ENCODE peak calls at places on chromosomes 4 and X, in four cellular contexts. L, B, D and R are unnamed samples.

GRCh38 chrX:115147220-115147619 is 42.0 kb upstream of the RBMXL3 start:
- DNase-seq in L (no peak), B (peak; percentile 35), D (no peak), R (peak; percentile 57)

GRCh38 chr4:44861756-44862155 is 135.4 kb upstream of the GNPDA2 start:
- DNase-seq in L (no peak), B (no peak), D (no peak), R (peak; percentile 28)

GRCh38 chr4:1574601-1575417 is 109.3 kb downstream of the FAM53A start:
- DNase-seq in L (no peak), B (no peak), D (no peak), R (no peak)

GRCh38 chrX:17214962-17215361 is 160.0 kb upstream of the NHS start:
- DNase-seq in L (no peak), B (no peak), D (no peak), R (no peak)

GRCh38 chr4:5810151-5810550 is 82.7 kb downstream of the CRMP1 start:
- DNase-seq in L (no peak), B (no peak), D (no peak), R (no peak)

GRCh38 chrX:1322393-1322792 is 14.2 kb upstream of the IL3RA start:
- DNase-seq in L (no peak), B (no peak), D (no peak), R (peak; percentile 12)

GRCh38 chrX:2829066-2829430 is 318 bp downstream of the GYG2 start:
- DNase-seq in L (peak; percentile 52), B (no peak), D (peak; percentile 86), R (no peak)

GRCh38 chr4:123418486-123418931 is 21.9 kb downstream of the SPRY1 start:
- DNase-seq in L (peak; percentile 35), B (peak; percentile 90), D (peak; percentile 92), R (peak; percentile 88)

GRCh38 chr4:95317124-95317820 is 231.5 kb downstream of the UNC5C start:
- DNase-seq in L (no peak), B (no peak), D (peak; percentile 1), R (no peak)

GRCh38 chr4:103499094-103499493 is 220.7 kb downstream of the TACR3 start:
- DNase-seq in L (no peak), B (peak; percentile 58), D (no peak), R (peak; percentile 5)

GRCh38 chr4:87679449-87680169 is 29.5 kb downstream of the DMP1 start:
- DNase-seq in L (peak; percentile 73), B (peak; percentile 68), D (peak; percentile 84), R (peak; percentile 53)

GRCh38 chrX:151985955-151986354 is 11.5 kb upstream of the GABRE start:
- DNase-seq in L (peak; percentile 39), B (peak; percentile 82), D (no peak), R (no peak)

GRCh38 chr4:20839957-20840356 is 139.7 kb downstream of the PACRGL start:
- DNase-seq in L (peak; percentile 26), B (peak; percentile 80), D (no peak), R (peak; percentile 83)

GRCh38 chr4:39464886-39465501 is 6.1 kb downstream of the LIAS start:
- DNase-seq in L (peak; percentile 76), B (peak; percentile 93), D (no peak), R (peak; percentile 32)

GRCh38 chr4:105637409-105638258 is 70.9 kb downstream of the INTS12 start:
- DNase-seq in L (peak; percentile 58), B (peak; percentile 10), D (peak; percentile 34), R (no peak)

GRCh38 chr4:168710353-168710946 is 213.6 kb downstream of the PALLD start:
- DNase-seq in L (peak; percentile 58), B (peak; percentile 69), D (peak; percentile 51), R (peak; percentile 48)

GRCh38 chr4:8427761-8428287 is 12.7 kb downstream of the ACOX3 start:
- DNase-seq in L (peak; percentile 40), B (peak; percentile 70), D (peak; percentile 35), R (peak; percentile 18)

DNA sequence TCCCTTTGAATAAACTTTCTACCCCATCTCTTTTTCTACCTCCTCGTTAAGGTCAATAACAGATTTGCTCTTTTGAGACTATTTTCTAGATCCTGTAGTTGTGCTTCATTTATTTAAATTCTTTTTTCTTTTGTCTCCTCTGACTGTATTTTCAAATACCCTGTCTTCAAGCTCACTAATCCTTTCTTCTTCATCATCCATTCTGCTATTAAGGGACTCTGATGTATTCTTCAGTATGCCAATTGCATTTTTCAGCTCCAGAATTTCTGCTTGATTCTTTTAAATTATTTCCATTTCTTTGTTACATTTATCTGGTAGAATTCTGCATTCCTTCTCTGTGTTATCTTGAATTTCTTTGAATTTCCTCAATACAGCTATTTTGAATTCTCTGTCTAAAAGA is 36.0 kb upstream of the ARMCX4 start:
- DNase-seq in L (no peak), B (no peak), D (no peak), R (no peak)
- H2AFZ ChIP-seq in L (no peak overlapping the region), B (no peak overlapping the region), D (no peak overlapping the region), R (no peak overlapping the region)

GRCh38 chr4:37762294-37763163 is 64.0 kb upstream of the PGM2 start:
- DNase-seq in L (peak; percentile 14), B (peak; percentile 47), D (peak; percentile 9), R (peak; percentile 12)
- TF ChIP-seq EZH2phosphoT487 in L (no peak), B (no peak), D (no peak), R (no peak)

GRCh38 chr4:151314509-151314908 is 10.9 kb downstream of the SH3D19 start:
- DNase-seq in L (no peak), B (no peak), D (no peak), R (no peak)

GRCh38 chr4:151315212-151315886 is 10.1 kb downstream of the SH3D19 start:
- DNase-seq in L (no peak), B (no peak), D (no peak), R (peak; percentile 66)

GRCh38 chr4:151318310-151319006 is 6.9 kb downstream of the SH3D19 start:
- DNase-seq in L (no peak), B (no peak), D (no peak), R (no peak)

GRCh38 chr4:151319490-151319889 is 5.9 kb downstream of the SH3D19 start:
- DNase-seq in L (no peak), B (no peak), D (no peak), R (no peak)

GRCh38 chr4:151316645-151317044 is 8.8 kb downstream of the SH3D19 start:
- DNase-seq in L (no peak), B (no peak), D (no peak), R (no peak)
- H3K4me1 ChIP-seq in L (peaks cover 7% of the 10 kb centered on the region), B (peaks cover 12% of the 10 kb centered on the region), D (peaks cover 12% of the 10 kb centered on the region), R (peaks cover 34% of the 10 kb centered on the region)

DNA sequence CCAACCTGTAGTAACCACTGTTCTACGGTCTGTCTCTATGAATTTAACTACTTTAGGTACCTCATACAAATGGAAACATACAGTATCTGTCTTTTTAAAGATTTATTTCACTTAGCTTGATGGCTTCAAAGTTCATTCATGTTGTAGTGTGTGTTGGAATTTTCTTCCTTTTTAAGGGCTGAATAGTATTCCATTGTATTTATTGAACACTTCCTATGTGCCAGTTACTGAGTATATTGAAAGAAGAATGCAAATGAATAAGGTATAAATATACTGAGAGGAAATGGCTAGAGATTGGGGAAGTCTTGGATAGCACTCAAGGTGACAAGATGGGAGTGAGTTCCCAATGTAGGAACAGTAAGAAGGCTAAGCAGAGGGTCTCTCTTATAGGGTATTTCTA is 17.3 kb downstream of the TBC1D19 start:
- DNase-seq in L (no peak), B (no peak), D (no peak), R (no peak)
- H2AFZ ChIP-seq in L (no peak overlapping the region), B (no peak overlapping the region), D (no peak overlapping the region), R (no peak overlapping the region)